ENCODE peak calls at places on chromosome 4, in six cellular contexts. F is mammary epithelial cell, J is psoas muscle, T is PC-3, L is cardiac muscle cell, R is heart right ventricle. D is an unnamed sample.
A peak's percentile ranks its signal among the peaks of the same experiment; 100 is the strongest.

GRCh38 chr4:1684756-1685603 is 867 bp upstream of the FAM53A start:
- DNase-seq in T (no peak), F (no peak), J (no peak), R (no peak), L (no peak), D (no peak)

GRCh38 chr4:20255251-20255586 is 3.5 kb downstream of the SLIT2 start:
- DNase-seq in T (no peak), R (no peak), L (no peak), F (no peak), J (no peak), D (no peak)

GRCh38 chr4:65791807-65792308 is 121.6 kb upstream of the EPHA5 start:
- DNase-seq in L (peak; percentile 5), F (peak; percentile 4), J (no peak), R (no peak), T (peak; percentile 32), D (no peak)

GRCh38 chr4:154018659-154019058 is 229.8 kb upstream of the SFRP2 start:
- DNase-seq in F (no peak), R (no peak), T (no peak), L (peak; percentile 48), J (no peak), D (no peak)

GRCh38 chr4:53840643-53841042 is 223.8 kb downstream of the CHIC2 start:
- DNase-seq in R (no peak), F (peak; percentile 28), T (peak; percentile 40), J (no peak), L (no peak), D (no peak)

GRCh38 chr4:138242076-138242829 is at the start of gene SLC7A11:
- DNase-seq in L (peak; percentile 81), T (peak; percentile 93), F (peak; percentile 98), R (no peak), J (no peak), D (peak; percentile 79)

GRCh38 chr4:1927675-1928074 is 56.5 kb downstream of the NSD2 start:
- DNase-seq in L (no peak), J (no peak), T (no peak), R (no peak), F (no peak), D (no peak)

GRCh38 chr4:167049257-167049656 is 185.0 kb downstream of the SPOCK3 start:
- DNase-seq in L (no peak), J (no peak), T (no peak), F (no peak), R (no peak), D (no peak)

GRCh38 chr4:42282081-42282901 is 115.0 kb upstream of the SHISA3 start:
- DNase-seq in R (no peak), F (peak; percentile 37), J (no peak), T (peak; percentile 89), L (peak; percentile 92), D (no peak)

GRCh38 chr4:151489462-151490203 is 80.7 kb downstream of the FHIP1A start:
- DNase-seq in J (no peak), T (no peak), L (no peak), F (no peak), R (no peak), D (no peak)

GRCh38 chr4:7023486-7023885 is 19.7 kb upstream of the TADA2B start:
- DNase-seq in F (no peak), R (no peak), T (no peak), L (no peak), J (no peak), D (no peak)

GRCh38 chr4:99300934-99301333 is 10.1 kb upstream of the ADH1A start:
- DNase-seq in J (peak; percentile 78), F (peak; percentile 56), T (peak; percentile 36), L (peak; percentile 37), R (peak; percentile 60), D (peak; percentile 37)

GRCh38 chr4:2934077-2934812 is 29.0 kb downstream of the NOP14 start:
- DNase-seq in R (peak; percentile 67), J (peak; percentile 79), L (peak; percentile 43), F (peak; percentile 48), T (peak; percentile 19), D (peak; percentile 78)

GRCh38 chr4:25928320-25928955 is 14.4 kb downstream of the SMIM20 start:
- DNase-seq in T (no peak), L (no peak), R (no peak), J (no peak), F (no peak), D (no peak)

GRCh38 chr4:36285784-36286480 is 4.5 kb downstream of the DTHD1 start:
- DNase-seq in J (no peak), L (no peak), F (peak; percentile 83), T (peak; percentile 67), R (no peak), D (no peak)

GRCh38 chr4:160495356-160495755 is 1392.5 kb downstream of the RAPGEF2 start:
- DNase-seq in R (no peak), F (no peak), L (no peak), T (no peak), J (no peak), D (no peak)

GRCh38 chr4:105951198-105951597 is 55.9 kb downstream of the NPNT start:
- DNase-seq in F (peak; percentile 45), J (no peak), R (no peak), L (no peak), T (no peak), D (no peak)

GRCh38 chr4:85717366-85717765 is 242.4 kb downstream of the ARHGAP24 start:
- DNase-seq in F (no peak), J (no peak), T (no peak), L (no peak), R (no peak), D (no peak)

GRCh38 chr4:149426461-149426860 is 389.2 kb downstream of the IQCM start:
- DNase-seq in L (no peak), F (peak; percentile 56), T (peak; percentile 13), J (no peak), R (no peak), D (no peak)

GRCh38 chr4:26069218-26069617 is 155.2 kb downstream of the SMIM20 start:
- DNase-seq in F (no peak), R (no peak), J (no peak), L (peak; percentile 7), T (peak; percentile 57), D (no peak)

GRCh38 chr4:140372607-140373327 is 679 bp upstream of the SCOC start:
- DNase-seq in R (no peak), L (peak; percentile 30), F (peak; percentile 27), T (peak; percentile 4), J (no peak), D (peak; percentile 36)

GRCh38 chr4:128517096-128517738 is 229.6 kb upstream of the PGRMC2 start:
- DNase-seq in L (no peak), T (no peak), J (no peak), F (no peak), R (no peak), D (no peak)

GRCh38 chr4:3329887-3330286 is 37.1 kb downstream of the RGS12 start:
- DNase-seq in T (no peak), L (no peak), F (no peak), R (no peak), J (no peak), D (no peak)

GRCh38 chr4:183858011-183858615 is 47.0 kb upstream of the STOX2 start:
- DNase-seq in J (no peak), T (no peak), R (no peak), L (no peak), F (no peak), D (no peak)

DNA sequence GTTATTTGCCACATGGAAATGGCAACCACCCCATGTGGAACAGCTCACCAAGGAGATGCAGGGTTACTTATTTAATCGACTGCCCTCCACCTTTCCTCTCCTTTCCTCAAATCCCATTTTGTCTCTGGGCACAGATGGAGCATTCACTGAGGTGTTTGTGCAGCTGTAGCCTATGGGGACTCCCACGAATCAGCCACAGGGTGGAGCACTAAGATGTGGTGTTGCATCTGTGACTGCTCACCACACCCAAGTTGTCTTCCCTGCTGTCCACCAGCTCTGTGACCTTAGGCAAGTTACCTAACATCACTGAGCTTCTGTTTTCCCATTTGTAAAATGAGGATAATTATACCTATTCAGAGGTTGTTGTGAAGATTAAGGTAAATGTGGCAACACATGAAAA is 252.4 kb upstream of the CPEB2 start:
- DNase-seq in L (peak; percentile 38), F (peak; percentile 47), R (peak; percentile 21), J (peak; percentile 13), T (peak; percentile 60), D (peak; percentile 50)
- TF ChIP-seq CTCF in L (peak; percentile 19), F (peak; percentile 76), R (peak; percentile 41), J (peak; percentile 34), T (peak; percentile 69), D (no peak)

DNA sequence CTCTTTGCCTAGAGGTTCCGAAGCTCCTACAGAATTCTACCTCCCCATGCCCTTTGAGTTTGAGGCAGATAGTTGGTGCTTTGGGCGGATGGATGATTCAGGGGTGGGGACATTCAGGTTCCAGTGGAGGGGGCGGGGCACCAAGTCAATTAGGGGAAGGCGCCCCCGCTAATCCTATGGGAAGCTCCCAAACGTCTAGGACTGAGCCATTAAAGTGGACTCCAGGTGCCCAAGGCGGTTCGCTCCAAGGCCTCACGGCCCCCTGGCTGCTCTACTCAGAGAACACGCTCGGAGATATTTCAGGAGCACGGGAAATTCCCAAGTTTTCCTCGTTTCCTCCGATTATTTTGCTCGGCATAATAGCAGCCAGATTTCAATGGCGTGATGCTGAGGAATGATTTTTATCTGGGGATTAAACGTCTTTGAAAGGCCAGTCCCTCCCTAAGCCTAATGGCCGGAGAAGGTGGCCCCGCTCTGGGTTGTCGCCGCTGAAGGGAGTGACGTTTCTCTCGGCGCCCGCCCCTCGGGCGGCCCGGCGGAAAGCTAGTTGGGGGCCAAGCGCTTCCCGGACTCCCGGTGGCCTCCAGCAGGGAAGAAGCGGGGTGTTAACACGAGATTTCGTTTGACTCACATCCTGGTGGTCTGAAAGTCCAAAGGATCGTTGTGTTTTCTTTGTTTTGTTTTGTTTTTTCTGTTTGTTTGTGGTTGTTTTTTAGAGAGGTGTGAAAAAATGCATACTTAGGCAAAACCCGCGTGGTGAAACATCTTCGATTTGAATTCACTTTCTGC is 1.5 kb downstream of the MSX1 start:
- DNase-seq in F (no peak), L (no peak), R (peak; percentile 54), T (no peak), J (peak; percentile 39), D (no peak)
- H3K4me3 ChIP-seq in F (peak overlapping the region; percentile 24), L (peak overlapping the region; percentile 85), R (peak overlapping the region; percentile 83), T (peak overlapping the region; percentile 86), J (peak overlapping the region; percentile 83), D (no peak overlapping the region)

DNA sequence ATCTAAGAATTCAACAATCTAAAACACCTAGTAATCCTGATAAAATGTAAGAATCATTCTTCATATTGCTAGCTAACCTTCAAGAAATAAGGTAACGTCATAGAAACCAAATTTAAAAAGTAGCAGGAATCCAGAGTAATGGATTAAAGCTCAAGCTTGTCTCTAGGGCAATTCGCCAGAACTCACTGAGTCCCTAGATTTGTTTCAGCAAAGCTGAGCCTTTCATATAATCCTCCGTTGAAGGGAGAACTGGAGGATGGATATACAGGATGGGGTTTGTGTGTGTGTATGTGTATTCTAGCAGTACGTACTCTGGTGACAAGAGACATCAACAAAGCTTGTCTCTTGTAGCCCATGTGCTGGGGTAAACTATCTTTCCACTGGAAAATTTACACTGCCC is 2173.5 kb upstream of the AGA start:
- DNase-seq in T (no peak), F (no peak), R (no peak), J (no peak), L (no peak), D (no peak)
- H3K9me3 ChIP-seq in T (no peaks in the 10 kb centered on the region), F (peaks cover 6% of the 10 kb centered on the region), R (no peaks in the 10 kb centered on the region), J (no peaks in the 10 kb centered on the region), L (no peaks in the 10 kb centered on the region), D (peaks cover 11% of the 10 kb centered on the region)

DNA sequence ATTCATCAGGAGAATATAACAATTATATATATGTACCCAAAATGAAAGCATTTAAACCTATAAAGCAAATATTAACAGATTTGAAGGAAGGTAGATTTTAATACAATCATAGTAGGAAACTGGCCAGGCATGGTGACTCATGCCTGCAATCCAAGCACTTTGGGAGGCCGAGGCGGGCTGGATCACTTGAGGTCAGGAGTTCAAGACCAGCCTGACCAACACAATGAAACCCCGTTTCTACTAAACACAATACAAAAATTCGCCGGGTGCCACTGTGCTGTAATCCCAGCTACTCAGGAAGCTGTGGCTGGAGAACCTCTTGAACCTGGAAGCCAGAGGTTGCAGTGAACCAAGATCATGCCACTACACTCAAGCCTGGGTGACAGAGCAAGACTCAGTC is 118.3 kb downstream of the KCNIP4 start:
- DNase-seq in F (no peak), J (no peak), T (no peak), L (no peak), R (no peak), D (no peak)
- TF ChIP-seq CTCF in F (no peak), J (no peak), T (no peak), L (no peak), R (no peak), D (no peak)

D was measured in mucosa of descending colon.